ENCODE peak calls at places on chromosome 15, in eight cellular contexts. P, Y, C, S, X, G, T and V are unnamed samples.

GRCh38 chr15:50925281-50925680 is 16.8 kb downstream of the AP4E1 start:
- DNase-seq in P (no peak), Y (no peak), C (no peak), S (no peak), X (no peak), G (peak; percentile 42), T (no peak), V (no peak)

GRCh38 chr15:46918462-46919125 is 798.7 kb upstream of the SEMA6D start:
- DNase-seq in P (no peak), Y (no peak), C (no peak), S (no peak), X (no peak), G (no peak), T (no peak), V (no peak)

GRCh38 chr15:87944051-87944450 is 312.5 kb downstream of the NTRK3 start:
- DNase-seq in P (no peak), Y (no peak), C (no peak), S (no peak), X (no peak), G (no peak), T (no peak), V (no peak)

GRCh38 chr15:78208887-78209645 is 25.3 kb downstream of the ACSBG1 start:
- DNase-seq in P (no peak), Y (no peak), C (no peak), S (no peak), X (no peak), G (no peak), T (peak; percentile 37), V (no peak)

GRCh38 chr15:31212956-31213694 is 111.6 kb upstream of the TRPM1 start:
- DNase-seq in P (no peak), Y (no peak), C (no peak), S (no peak), X (no peak), G (peak; percentile 32), T (no peak), V (no peak)

GRCh38 chr15:74962671-74963070 is 6.1 kb upstream of the RPP25 start:
- DNase-seq in P (no peak), Y (no peak), C (no peak), S (no peak), X (no peak), G (no peak), T (no peak), V (no peak)

GRCh38 chr15:68585574-68586273 is 6.9 kb downstream of the CORO2B start:
- DNase-seq in P (no peak), Y (no peak), C (no peak), S (no peak), X (no peak), G (no peak), T (no peak), V (no peak)

GRCh38 chr15:78951841-78952238 is 7.0 kb upstream of the CTSH start:
- DNase-seq in P (no peak), Y (no peak), C (no peak), S (no peak), X (peak; percentile 60), G (no peak), T (peak; percentile 64), V (no peak)

GRCh38 chr15:59290311-59291213 is 82.1 kb downstream of the MYO1E start:
- DNase-seq in P (no peak), Y (no peak), C (no peak), S (no peak), X (no peak), G (no peak), T (no peak), V (no peak)

GRCh38 chr15:30859091-30859874 is 44.4 kb upstream of the FAN1 start:
- DNase-seq in P (no peak), Y (no peak), C (no peak), S (peak; percentile 49), X (peak; percentile 58), G (peak; percentile 62), T (no peak), V (no peak)

GRCh38 chr15:83424101-83424500 is 23.0 kb upstream of the SH3GL3 start:
- DNase-seq in P (no peak), Y (no peak), C (no peak), S (no peak), X (no peak), G (no peak), T (no peak), V (no peak)

GRCh38 chr15:36682091-36682490 is 102.7 kb downstream of the CDIN1 start:
- DNase-seq in P (no peak), Y (no peak), C (no peak), S (no peak), X (peak; percentile 48), G (no peak), T (no peak), V (no peak)

GRCh38 chr15:65192016-65192415 is 6.9 kb upstream of the CLPX start:
- DNase-seq in P (no peak), Y (no peak), C (no peak), S (no peak), X (peak; percentile 18), G (no peak), T (no peak), V (no peak)

GRCh38 chr15:66961901-66962300 is 103.5 kb upstream of the SMAD3 start:
- DNase-seq in P (no peak), Y (no peak), C (no peak), S (no peak), X (no peak), G (no peak), T (no peak), V (no peak)

GRCh38 chr15:60001642-60002527 is 2.2 kb upstream of the FOXB1 start:
- DNase-seq in P (no peak), Y (no peak), C (no peak), S (peak; percentile 36), X (no peak), G (no peak), T (no peak), V (no peak)

GRCh38 chr15:91150492-91151160 is 50.6 kb downstream of the SV2B start:
- DNase-seq in P (no peak), Y (no peak), C (no peak), S (no peak), X (no peak), G (no peak), T (no peak), V (no peak)

GRCh38 chr15:43511012-43511885 is 6.2 kb upstream of the MAP1A start:
- DNase-seq in P (no peak), Y (no peak), C (no peak), S (peak; percentile 61), X (no peak), G (peak; percentile 58), T (no peak), V (no peak)

GRCh38 chr15:65773386-65774111 is 18.5 kb downstream of the DENND4A start:
- DNase-seq in P (no peak), Y (no peak), C (no peak), S (no peak), X (no peak), G (no peak), T (no peak), V (no peak)

GRCh38 chr15:31360843-31361763 is 34.5 kb downstream of the KLF13 start:
- DNase-seq in P (no peak), Y (no peak), C (peak; percentile 79), S (peak; percentile 51), X (no peak), G (no peak), T (peak; percentile 61), V (no peak)

GRCh38 chr15:84598993-84599392 is 1.8 kb upstream of the ZSCAN2 start:
- DNase-seq in P (peak; percentile 34), Y (peak; percentile 27), C (no peak), S (peak; percentile 60), X (peak; percentile 75), G (peak; percentile 77), T (peak; percentile 37), V (peak; percentile 32)

GRCh38 chr15:55907797-55908196 is 85.6 kb downstream of the NEDD4 start:
- DNase-seq in P (peak; percentile 82), Y (no peak), C (no peak), S (no peak), X (peak; percentile 76), G (peak; percentile 97), T (no peak), V (peak; percentile 89)

GRCh38 chr15:31353931-31354330 is 27.3 kb downstream of the KLF13 start:
- DNase-seq in P (no peak), Y (peak; percentile 57), C (peak; percentile 45), S (no peak), X (peak; percentile 38), G (peak; percentile 37), T (no peak), V (no peak)

DNA sequence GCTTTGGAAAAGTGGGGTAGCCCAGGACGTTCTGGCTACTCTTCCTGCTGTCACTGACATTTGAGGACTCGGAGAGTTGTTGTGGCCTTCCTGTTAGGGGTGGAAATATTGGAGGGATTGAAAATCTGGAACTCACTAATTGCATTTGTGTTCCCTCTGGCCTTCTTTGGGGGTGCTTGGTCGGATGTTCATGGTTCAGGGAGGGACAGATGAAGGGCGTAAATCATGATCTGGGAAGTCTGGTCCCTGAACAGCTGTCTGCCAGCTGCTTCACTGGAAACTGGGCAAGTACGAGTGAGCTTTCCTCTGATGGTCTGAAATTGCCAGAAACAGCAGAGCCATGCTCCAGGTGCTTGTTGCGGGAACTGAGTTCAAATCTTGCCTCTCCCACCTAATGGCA is 327.8 kb upstream of the C2CD4B start:
- DNase-seq in P (no peak), Y (no peak), C (no peak), S (no peak), X (no peak), G (no peak), T (no peak), V (no peak)
- H3K4me3 ChIP-seq in P (no peak overlapping the region), Y (no peak overlapping the region), C (no peak overlapping the region), S (no peak overlapping the region), X (no peak overlapping the region), G (no peak overlapping the region), T (no peak overlapping the region), V (no peak overlapping the region)

GRCh38 chr15:48796521-48796920 is 14.3 kb downstream of the CEP152 start:
- DNase-seq in P (no peak), Y (no peak), C (no peak), S (no peak), X (no peak), G (no peak), T (no peak), V (no peak)
- H3K4me3 ChIP-seq in P (no peak overlapping the region), Y (no peak overlapping the region), C (no peak overlapping the region), S (no peak overlapping the region), X (no peak overlapping the region), G (peak overlapping the region; percentile 65), T (no peak overlapping the region), V (no peak overlapping the region)

DNA sequence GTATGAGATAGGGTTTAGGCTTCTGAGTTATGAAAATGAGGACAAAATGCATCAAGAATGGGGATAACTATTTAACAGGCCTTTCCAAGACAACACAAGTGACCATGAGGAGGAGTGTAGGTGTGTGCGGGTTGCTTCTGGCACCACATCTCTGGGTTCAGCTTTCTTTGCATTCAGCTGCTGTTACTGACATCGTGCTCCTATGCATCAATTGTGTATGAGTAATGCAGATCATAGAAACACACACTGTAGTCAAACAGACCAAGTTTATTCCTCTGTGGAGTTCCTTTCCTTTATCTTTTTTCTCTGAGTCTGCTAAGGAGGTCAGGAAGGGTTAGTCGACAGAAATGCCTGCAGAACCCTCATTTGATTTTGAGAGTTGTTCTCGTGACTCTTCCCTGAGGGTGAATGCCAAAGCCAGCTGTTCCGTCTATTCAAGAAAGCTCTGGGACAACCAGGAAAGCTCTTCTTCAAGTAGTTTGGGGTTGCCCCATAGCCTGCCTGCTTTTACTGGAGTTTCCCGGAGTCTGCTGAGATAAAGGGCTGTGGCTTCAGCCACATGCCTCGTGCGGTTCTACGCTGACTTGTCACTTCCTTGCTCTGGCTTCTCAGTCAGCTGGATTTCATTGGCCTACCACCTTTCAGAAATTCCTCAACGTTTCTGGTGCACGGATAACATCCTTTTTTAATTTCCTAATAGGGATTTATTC is 136.7 kb upstream of the TLE3 start:
- DNase-seq in P (no peak), Y (no peak), C (no peak), S (no peak), X (peak; percentile 82), G (peak; percentile 76), T (no peak), V (peak; percentile 59)
- H3K4me3 ChIP-seq in P (no peak overlapping the region), Y (no peak overlapping the region), C (no peak overlapping the region), S (no peak overlapping the region), X (no peak overlapping the region), G (no peak overlapping the region), T (no peak overlapping the region), V (no peak overlapping the region)

GRCh38 chr15:63040954-63041353 is 1.6 kb upstream of the TPM1 start:
- DNase-seq in P (no peak), Y (no peak), C (no peak), S (no peak), X (no peak), G (no peak), T (no peak), V (no peak)
- H3K4me3 ChIP-seq in P (no peak overlapping the region), Y (no peak overlapping the region), C (no peak overlapping the region), S (peak overlapping the region; percentile 94), X (no peak overlapping the region), G (no peak overlapping the region), T (peak overlapping the region; percentile 79), V (no peak overlapping the region)